ENCODE peak calls at places on chromosomes 12 and 14, in five cellular contexts. K is HCT116, Y is H1, Q is GM23338, P is breast epithelium. W is an unnamed sample.

GRCh38 chr12:131250028-131250950 is 296.6 kb downstream of the ADGRD1 start:
- DNase-seq in Q (no peak), K (no peak), P (no peak), Y (no peak), W (no peak)

GRCh38 chr14:78403278-78403815 is 233.2 kb downstream of the NRXN3 start:
- DNase-seq in Y (no peak), K (no peak), Q (peak), P (no peak), W (no peak)

GRCh38 chr14:72699852-72700257 is 194.0 kb downstream of the DPF3 start:
- DNase-seq in K (no peak), P (no peak), Y (no peak), Q (no peak), W (no peak)

GRCh38 chr12:3225154-3225795 is 148.1 kb downstream of the TSPAN9 start:
- DNase-seq in Q (no peak), K (no peak), Y (no peak), P (no peak), W (no peak)

GRCh38 chr12:68317047-68317667 is 15.0 kb downstream of the MDM1 start:
- DNase-seq in K (peak), Y (no peak), Q (peak), P (no peak), W (no peak)

GRCh38 chr14:103123634-103124500 is 606 bp downstream of the TNFAIP2 start:
- DNase-seq in Y (no peak), K (no peak), Q (peak), P (no peak), W (peak)

GRCh38 chr14:100307215-100308111 is 1.2 kb upstream of the SLC25A29 start:
- DNase-seq in K (no peak), Q (peak), Y (no peak), P (no peak), W (peak)

GRCh38 chr12:15883536-15883935 is 1.3 kb downstream of the STRAP start:
- DNase-seq in Q (no peak), K (no peak), P (no peak), Y (no peak), W (no peak)

GRCh38 chr12:120916561-120916960 is 12.4 kb upstream of the SPPL3 start:
- DNase-seq in Q (no peak), Y (no peak), P (no peak), K (no peak), W (no peak)

GRCh38 chr12:16323010-16323409 is 24.4 kb upstream of the MGST1 start:
- DNase-seq in Q (no peak), K (no peak), P (no peak), Y (no peak), W (no peak)

GRCh38 chr12:27477049-27477448 is 30.5 kb downstream of the SMCO2 start:
- DNase-seq in K (no peak), Q (no peak), Y (no peak), P (no peak), W (no peak)

GRCh38 chr14:72962829-72963312 is 36.6 kb downstream of the DCAF4 start:
- DNase-seq in Y (peak), K (peak), P (no peak), Q (peak), W (no peak)

GRCh38 chr12:54444202-54444601 is 25.1 kb upstream of the ITGA5 start:
- DNase-seq in K (no peak), P (no peak), Q (no peak), Y (no peak), W (no peak)

GRCh38 chr14:69715725-69716482 is 51.0 kb upstream of the SRSF5 start:
- DNase-seq in P (peak), K (no peak), Q (no peak), Y (no peak), W (peak)

GRCh38 chr12:119322324-119322723 is 12.2 kb upstream of the CCDC60 start:
- DNase-seq in Q (no peak), P (no peak), Y (no peak), K (no peak), W (no peak)

GRCh38 chr12:3357950-3358525 is 133.0 kb upstream of the PRMT8 start:
- DNase-seq in P (no peak), K (no peak), Y (no peak), Q (no peak), W (no peak)

GRCh38 chr12:30939234-30939633 is 12.7 kb downstream of the TSPAN11 start:
- DNase-seq in Q (no peak), K (no peak), Y (no peak), P (no peak), W (no peak)

GRCh38 chr14:100025111-100025510 is 40.1 kb upstream of the EVL start:
- DNase-seq in Q (peak), Y (peak), K (peak), P (no peak), W (peak)

GRCh38 chr12:88921890-88922532 is 341.7 kb upstream of the KITLG start:
- DNase-seq in Y (no peak), K (no peak), P (no peak), Q (no peak), W (no peak)

GRCh38 chr14:63713058-63713457 is 14.8 kb downstream of the SGPP1 start:
- DNase-seq in Y (no peak), Q (no peak), P (no peak), K (no peak), W (no peak)

GRCh38 chr14:96215845-96216244 is 11.2 kb downstream of the BDKRB2 start:
- DNase-seq in K (no peak), Q (no peak), Y (no peak), P (peak), W (no peak)

GRCh38 chr14:60812987-60813386 is 78.4 kb downstream of the MNAT1 start:
- DNase-seq in Y (no peak), Q (no peak), P (no peak), K (no peak), W (no peak)

GRCh38 chr12:26845057-26845666 is 12.2 kb upstream of the ITPR2 start:
- DNase-seq in K (peak), Y (no peak), P (peak), Q (peak), W (peak)

GRCh38 chr14:102822311-102822863 is 45.1 kb downstream of the TRAF3 start:
- DNase-seq in Y (no peak), K (no peak), P (no peak), Q (no peak), W (no peak)

GRCh38 chr12:97960741-97961608 is 498.4 kb downstream of the RMST start:
- DNase-seq in Q (peak), Y (no peak), K (peak), P (no peak), W (peak)

GRCh38 chr14:91884664-91885063 is 17.3 kb upstream of the TC2N start:
- DNase-seq in P (no peak), Q (peak), Y (no peak), K (no peak), W (no peak)
- TF ChIP-seq CTCF in P (no peak), Q (no peak), Y (peak), K (no peak), W (no peak)

GRCh38 chr12:109264095-109264942 is 44.8 kb downstream of the FOXN4 start:
- DNase-seq in Y (peak), P (no peak), K (peak), Q (peak), W (peak)

GRCh38 chr12:109263439-109263838 is 45.6 kb downstream of the FOXN4 start:
- DNase-seq in Q (no peak), Y (no peak), K (no peak), P (no peak), W (no peak)

GRCh38 chr12:109261087-109261486 is 48.0 kb downstream of the FOXN4 start:
- DNase-seq in P (no peak), Q (peak), Y (no peak), K (no peak), W (no peak)

GRCh38 chr12:109259545-109259895 is 49.6 kb downstream of the FOXN4 start:
- DNase-seq in P (no peak), Y (no peak), Q (no peak), K (no peak), W (no peak)

GRCh38 chr12:109261939-109262338 is 47.1 kb downstream of the FOXN4 start:
- DNase-seq in K (no peak), Q (no peak), P (no peak), Y (no peak), W (no peak)
- H3K4me3 ChIP-seq in K (no peak), Q (no peak), P (no peak), Y (no peak), W (no peak)

GRCh38 chr14:70823281-70823680 is 14.0 kb upstream of the MAP3K9 start:
- DNase-seq in P (no peak), K (no peak), Q (peak), Y (no peak), W (no peak)

GRCh38 chr14:70821581-70821915 is 12.2 kb upstream of the MAP3K9 start:
- DNase-seq in Y (no peak), P (no peak), Q (peak), K (no peak), W (peak)

GRCh38 chr14:70822706-70823185 is 13.4 kb upstream of the MAP3K9 start:
- DNase-seq in P (no peak), K (no peak), Q (peak), Y (peak), W (peak)

GRCh38 chr14:70827366-70828151 is 18.2 kb upstream of the MAP3K9 start:
- DNase-seq in P (no peak), Q (no peak), K (no peak), Y (no peak), W (no peak)

GRCh38 chr14:70821916-70822705 is 12.8 kb upstream of the MAP3K9 start:
- DNase-seq in Q (peak), K (no peak), P (no peak), Y (no peak), W (peak)
- TF ChIP-seq POLR2AphosphoS5 in Q (peak), K (no peak), P (peak), Y (peak), W (no peak)

GRCh38 chr12:49553512-49554088 is 14.3 kb downstream of the MCRS1 start:
- DNase-seq in P (no peak), Y (no peak), K (peak), Q (peak), W (no peak)
- TF ChIP-seq CTCF in P (no peak), Y (no peak), K (peak), Q (peak), W (no peak)

GRCh38 chr14:77338332-77338731 is 17.5 kb downstream of the GSTZ1 start:
- DNase-seq in Y (no peak), Q (peak), K (no peak), P (no peak), W (no peak)
- H3K4me3 ChIP-seq in Y (no peak), Q (no peak), K (no peak), P (no peak), W (no peak)

GRCh38 chr12:7110661-7111060 is 1.6 kb upstream of the C1RL start:
- DNase-seq in Y (no peak), Q (no peak), K (no peak), P (no peak), W (no peak)

GRCh38 chr12:7107181-7108041 is 1.6 kb downstream of the C1RL start:
- DNase-seq in K (no peak), Q (no peak), Y (no peak), P (no peak), W (no peak)

GRCh38 chr12:7108928-7109920 is at the start of gene C1RL:
- DNase-seq in Q (peak), P (peak), K (peak), Y (peak), W (peak)

GRCh38 chr12:7106082-7106481 is 2.9 kb downstream of the C1RL start:
- DNase-seq in Q (no peak), Y (no peak), K (no peak), P (no peak), W (no peak)

DNA sequence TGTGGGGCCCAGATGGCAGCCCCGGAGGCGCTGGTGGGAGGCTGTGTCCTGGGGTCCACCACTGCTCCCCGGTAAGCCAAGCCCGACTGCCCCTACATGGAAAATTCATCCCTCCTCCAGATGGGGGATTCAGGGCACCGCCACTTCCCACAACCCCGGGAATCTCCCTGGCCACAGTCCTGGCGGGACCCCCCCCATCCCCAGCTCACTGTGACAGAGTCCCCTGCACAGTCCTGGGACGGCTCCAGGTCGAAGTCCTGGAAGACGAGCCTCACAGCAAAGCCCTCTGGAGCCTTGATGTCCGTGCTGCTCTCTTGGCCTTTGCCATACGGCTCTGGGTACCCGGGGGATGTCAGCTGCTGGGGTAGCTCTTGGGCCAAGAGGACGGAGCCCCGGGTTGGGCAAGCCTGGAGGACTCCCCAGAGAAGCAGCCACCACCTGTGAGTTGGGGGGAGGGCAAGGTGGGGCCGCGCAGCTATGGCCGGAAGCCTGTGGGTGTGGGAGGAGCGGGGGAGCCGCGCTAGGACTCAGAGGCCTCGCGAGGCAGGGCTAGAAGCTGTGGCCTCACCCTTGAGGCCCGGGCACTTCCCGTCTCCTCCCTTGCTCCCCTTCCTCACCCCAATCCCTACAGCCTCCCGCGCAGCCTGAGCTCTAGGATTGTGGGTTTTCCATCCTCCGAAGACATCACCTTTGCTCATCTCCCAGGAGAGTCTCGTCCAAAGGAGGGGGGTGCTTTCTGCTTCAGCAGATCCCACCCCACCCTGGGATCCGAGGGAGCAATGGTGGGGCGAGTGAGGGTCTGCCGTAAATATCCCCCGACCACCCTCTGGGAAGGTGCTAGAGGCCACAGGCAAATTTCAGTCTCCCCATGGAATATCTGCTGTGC is 729 bp downstream of the C1RL start:
- DNase-seq in Q (peak), P (peak), Y (no peak), K (peak), W (peak)
- TF ChIP-seq POLR2AphosphoS5 in Q (peak), P (peak), Y (peak), K (peak), W (peak)

DNA sequence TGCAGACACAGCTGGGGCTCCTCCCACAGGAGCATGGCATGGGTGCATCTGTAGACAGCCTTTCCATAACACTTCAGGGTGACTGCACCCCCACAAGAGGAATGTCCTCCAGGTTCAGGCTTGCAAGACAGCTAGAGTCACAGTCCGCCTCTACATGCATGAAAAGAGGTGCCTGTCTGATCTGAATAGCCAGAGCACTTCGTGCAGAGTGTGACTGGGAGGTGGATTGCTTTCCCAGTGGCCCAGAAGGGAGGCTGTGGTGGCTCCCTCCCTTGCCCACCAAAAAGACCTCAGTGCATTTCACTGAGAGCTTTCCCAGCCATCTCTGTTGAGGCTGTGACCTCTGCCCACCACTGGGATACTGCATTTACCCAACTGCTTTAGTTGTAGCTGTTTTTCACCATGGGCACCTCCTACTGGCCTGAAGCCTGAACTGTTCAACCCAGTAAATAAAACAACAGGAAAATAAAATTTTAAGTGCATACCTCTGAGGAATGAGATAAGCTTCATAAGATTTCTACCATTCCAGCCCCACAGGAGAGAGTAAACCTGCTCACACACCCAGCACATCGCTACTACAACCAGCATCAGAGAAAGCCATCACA is 14.1 kb downstream of the CEP128 start:
- DNase-seq in Y (no peak), K (no peak), Q (peak), P (no peak), W (no peak)
- TF ChIP-seq CTCF in Y (no peak), K (peak), Q (peak), P (no peak), W (no peak)

GRCh38 chr12:14275111-14275510 is 90.4 kb upstream of the ATF7IP start:
- DNase-seq in K (no peak), Y (no peak), Q (no peak), P (no peak), W (no peak)
- H3K4me3 ChIP-seq in K (no peak), Y (no peak), Q (no peak), P (no peak), W (no peak)

DNA sequence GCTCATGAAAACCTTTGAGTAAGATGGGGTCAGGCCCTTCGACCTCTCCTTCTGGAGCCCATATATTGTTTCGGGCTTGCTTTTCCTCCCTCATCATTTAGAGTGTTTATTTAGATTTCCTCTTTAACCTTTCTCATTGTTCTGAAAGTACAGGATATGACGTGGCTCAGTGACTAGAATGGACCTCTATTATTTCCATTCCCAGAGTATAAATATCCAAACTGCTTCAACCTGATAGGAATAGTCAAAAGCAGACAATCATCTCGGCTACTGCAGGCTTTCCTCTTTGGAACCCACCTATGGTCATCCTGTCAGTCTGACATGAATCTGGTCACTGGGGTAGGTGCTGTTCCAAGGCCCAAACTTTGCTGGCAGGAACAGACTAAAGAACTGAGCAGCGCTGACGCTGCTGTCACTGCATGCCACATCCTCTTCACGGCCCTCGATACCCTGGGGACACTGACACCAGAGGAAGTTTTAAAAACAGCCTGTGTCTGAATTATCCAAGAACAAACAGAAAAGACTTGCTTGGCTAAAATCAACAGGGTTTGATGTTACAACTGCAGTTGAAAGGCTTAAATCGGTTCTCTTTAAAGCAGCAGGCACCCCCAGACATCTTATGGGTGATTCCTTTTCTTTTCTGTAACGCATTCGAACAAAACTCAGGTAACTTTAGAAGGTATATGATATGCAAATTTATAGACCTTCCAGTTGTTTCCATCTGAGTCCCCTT is 5.0 kb upstream of the DDX47 start:
- DNase-seq in P (peak), K (no peak), Y (no peak), Q (no peak), W (peak)
- TF ChIP-seq POLR2AphosphoS5 in P (no peak), K (no peak), Y (no peak), Q (no peak), W (peak)

GRCh38 chr14:89352976-89353817 is 63.8 kb downstream of the FOXN3 start:
- DNase-seq in K (no peak), Y (no peak), Q (no peak), P (no peak), W (no peak)

GRCh38 chr14:89348726-89349125 is 68.3 kb downstream of the FOXN3 start:
- DNase-seq in P (no peak), K (no peak), Y (no peak), Q (no peak), W (no peak)

GRCh38 chr14:89349196-89350008 is 67.6 kb downstream of the FOXN3 start:
- DNase-seq in Y (no peak), Q (peak), K (no peak), P (no peak), W (peak)

GRCh38 chr14:89351958-89352404 is 65.1 kb downstream of the FOXN3 start:
- DNase-seq in K (no peak), Y (no peak), P (no peak), Q (no peak), W (no peak)

GRCh38 chr14:89351364-89351957 is 65.6 kb downstream of the FOXN3 start:
- DNase-seq in Y (peak), P (no peak), Q (peak), K (no peak), W (peak)
- TF ChIP-seq CTCF in Y (no peak), P (no peak), Q (no peak), K (no peak), W (no peak)

W was measured in stomach.